ENCODE peak calls at places on chromosomes 7 and 10, in nine cellular contexts. One of them, this sample, is unnamed.

GRCh38 chr10:110647136-110647430 is 2.9 kb downstream of the RBM20 start:
- DNase-seq in astrocyte: no peak
- DNase-seq in neural progenitor cell: no peak
- DNase-seq in K562: no peak
- DNase-seq in lower leg skin: no peak
- DNase-seq in HFF-Myc: no peak
- DNase-seq in cardiac muscle cell: no peak
- DNase-seq in CD8-positive, alpha-beta T cell: no peak
- DNase-seq in astrocyte of the spinal cord: no peak
- DNase-seq in this sample: no peak

GRCh38 chr7:101378808-101379207 is 16.1 kb downstream of the COL26A1 start:
- DNase-seq in astrocyte: no peak
- DNase-seq in neural progenitor cell: peak
- DNase-seq in K562: no peak
- DNase-seq in lower leg skin: no peak
- DNase-seq in HFF-Myc: no peak
- DNase-seq in cardiac muscle cell: peak
- DNase-seq in CD8-positive, alpha-beta T cell: no peak
- DNase-seq in astrocyte of the spinal cord: no peak
- DNase-seq in this sample: no peak

GRCh38 chr7:45347804-45348203 is 190.2 kb downstream of the RAMP3 start:
- DNase-seq in astrocyte: peak
- DNase-seq in neural progenitor cell: no peak
- DNase-seq in K562: no peak
- DNase-seq in lower leg skin: no peak
- DNase-seq in HFF-Myc: peak
- DNase-seq in cardiac muscle cell: peak
- DNase-seq in CD8-positive, alpha-beta T cell: no peak
- DNase-seq in astrocyte of the spinal cord: no peak
- DNase-seq in this sample: no peak

GRCh38 chr7:102983602-102984001 is 70.8 kb downstream of the LRRC17 start:
- DNase-seq in astrocyte: peak
- DNase-seq in neural progenitor cell: no peak
- DNase-seq in K562: no peak
- DNase-seq in lower leg skin: no peak
- DNase-seq in HFF-Myc: no peak
- DNase-seq in cardiac muscle cell: peak
- DNase-seq in CD8-positive, alpha-beta T cell: no peak
- DNase-seq in astrocyte of the spinal cord: no peak
- DNase-seq in this sample: no peak

GRCh38 chr10:5655003-5655600 is 11.3 kb downstream of the ASB13 start:
- DNase-seq in astrocyte: no peak
- DNase-seq in neural progenitor cell: no peak
- DNase-seq in K562: no peak
- DNase-seq in lower leg skin: peak
- DNase-seq in HFF-Myc: no peak
- DNase-seq in cardiac muscle cell: no peak
- DNase-seq in CD8-positive, alpha-beta T cell: no peak
- DNase-seq in astrocyte of the spinal cord: no peak
- DNase-seq in this sample: no peak

GRCh38 chr10:123614888-123615287 is 51.3 kb upstream of the GPR26 start:
- DNase-seq in astrocyte: peak
- DNase-seq in neural progenitor cell: peak
- DNase-seq in K562: peak
- DNase-seq in lower leg skin: peak
- DNase-seq in HFF-Myc: peak
- DNase-seq in cardiac muscle cell: peak
- DNase-seq in CD8-positive, alpha-beta T cell: peak
- DNase-seq in astrocyte of the spinal cord: peak
- DNase-seq in this sample: no peak

GRCh38 chr7:152709307-152710133 is 33.6 kb upstream of the XRCC2 start:
- DNase-seq in astrocyte: peak
- DNase-seq in neural progenitor cell: peak
- DNase-seq in K562: no peak
- DNase-seq in lower leg skin: no peak
- DNase-seq in HFF-Myc: no peak
- DNase-seq in cardiac muscle cell: no peak
- DNase-seq in CD8-positive, alpha-beta T cell: no peak
- DNase-seq in astrocyte of the spinal cord: no peak
- DNase-seq in this sample: peak

GRCh38 chr10:98488669-98489430 is 42.1 kb upstream of the HPS1 start:
- DNase-seq in astrocyte: no peak
- DNase-seq in neural progenitor cell: no peak
- DNase-seq in K562: no peak
- DNase-seq in lower leg skin: peak
- DNase-seq in HFF-Myc: no peak
- DNase-seq in cardiac muscle cell: peak
- DNase-seq in CD8-positive, alpha-beta T cell: no peak
- DNase-seq in astrocyte of the spinal cord: no peak
- DNase-seq in this sample: no peak

GRCh38 chr7:2892571-2892970 is 48.5 kb upstream of the GNA12 start:
- DNase-seq in astrocyte: no peak
- DNase-seq in neural progenitor cell: no peak
- DNase-seq in K562: no peak
- DNase-seq in lower leg skin: no peak
- DNase-seq in HFF-Myc: no peak
- DNase-seq in cardiac muscle cell: no peak
- DNase-seq in CD8-positive, alpha-beta T cell: no peak
- DNase-seq in astrocyte of the spinal cord: no peak
- DNase-seq in this sample: no peak

GRCh38 chr10:67518756-67519155 is 177.2 kb downstream of the CTNNA3 start:
- DNase-seq in astrocyte: no peak
- DNase-seq in neural progenitor cell: no peak
- DNase-seq in K562: no peak
- DNase-seq in lower leg skin: no peak
- DNase-seq in HFF-Myc: no peak
- DNase-seq in cardiac muscle cell: no peak
- DNase-seq in CD8-positive, alpha-beta T cell: no peak
- DNase-seq in astrocyte of the spinal cord: no peak
- DNase-seq in this sample: no peak
- TF ChIP-seq CTCF in astrocyte: no peak
- TF ChIP-seq CTCF in neural progenitor cell: no peak
- TF ChIP-seq CTCF in K562: no peak
- TF ChIP-seq CTCF in lower leg skin: no peak
- TF ChIP-seq CTCF in HFF-Myc: no peak
- TF ChIP-seq CTCF in cardiac muscle cell: no peak
- TF ChIP-seq CTCF in CD8-positive, alpha-beta T cell: no peak
- TF ChIP-seq CTCF in astrocyte of the spinal cord: no peak
- TF ChIP-seq CTCF in this sample: no peak

GRCh38 chr7:157004839-157005455 is 5.5 kb downstream of the MNX1 start:
- DNase-seq in astrocyte: no peak
- DNase-seq in neural progenitor cell: no peak
- DNase-seq in K562: no peak
- DNase-seq in lower leg skin: peak
- DNase-seq in HFF-Myc: no peak
- DNase-seq in cardiac muscle cell: no peak
- DNase-seq in CD8-positive, alpha-beta T cell: no peak
- DNase-seq in astrocyte of the spinal cord: no peak
- DNase-seq in this sample: no peak
- H3K4me3 ChIP-seq in astrocyte: no peak
- H3K4me3 ChIP-seq in neural progenitor cell: no peak
- H3K4me3 ChIP-seq in K562: no peak
- H3K4me3 ChIP-seq in lower leg skin: no peak
- H3K4me3 ChIP-seq in HFF-Myc: no peak
- H3K4me3 ChIP-seq in cardiac muscle cell: no peak
- H3K4me3 ChIP-seq in CD8-positive, alpha-beta T cell: no peak
- H3K4me3 ChIP-seq in astrocyte of the spinal cord: no peak
- H3K4me3 ChIP-seq in this sample: no peak

GRCh38 chr10:90007226-90007625 is 305.8 kb downstream of the KIF20B start:
- DNase-seq in astrocyte: peak
- DNase-seq in neural progenitor cell: no peak
- DNase-seq in K562: no peak
- DNase-seq in lower leg skin: no peak
- DNase-seq in HFF-Myc: no peak
- DNase-seq in cardiac muscle cell: peak
- DNase-seq in CD8-positive, alpha-beta T cell: no peak
- DNase-seq in astrocyte of the spinal cord: peak
- DNase-seq in this sample: peak
- TF ChIP-seq CTCF in astrocyte: no peak
- TF ChIP-seq CTCF in neural progenitor cell: no peak
- TF ChIP-seq CTCF in K562: no peak
- TF ChIP-seq CTCF in lower leg skin: no peak
- TF ChIP-seq CTCF in HFF-Myc: no peak
- TF ChIP-seq CTCF in cardiac muscle cell: no peak
- TF ChIP-seq CTCF in CD8-positive, alpha-beta T cell: no peak
- TF ChIP-seq CTCF in astrocyte of the spinal cord: no peak
- TF ChIP-seq CTCF in this sample: peak

GRCh38 chr10:73655257-73655989 is 406 bp downstream of the SYNPO2L start:
- DNase-seq in astrocyte: no peak
- DNase-seq in neural progenitor cell: no peak
- DNase-seq in K562: no peak
- DNase-seq in lower leg skin: no peak
- DNase-seq in HFF-Myc: no peak
- DNase-seq in cardiac muscle cell: no peak
- DNase-seq in CD8-positive, alpha-beta T cell: no peak
- DNase-seq in astrocyte of the spinal cord: no peak
- DNase-seq in this sample: no peak
- H3K4me3 ChIP-seq in astrocyte: no peak
- H3K4me3 ChIP-seq in neural progenitor cell: no peak
- H3K4me3 ChIP-seq in K562: no peak
- H3K4me3 ChIP-seq in lower leg skin: no peak
- H3K4me3 ChIP-seq in HFF-Myc: no peak
- H3K4me3 ChIP-seq in cardiac muscle cell: no peak
- H3K4me3 ChIP-seq in CD8-positive, alpha-beta T cell: no peak
- H3K4me3 ChIP-seq in astrocyte of the spinal cord: no peak
- H3K4me3 ChIP-seq in this sample: no peak

GRCh38 chr10:60494774-60495173 is 105.1 kb upstream of the ANK3 start:
- DNase-seq in astrocyte: no peak
- DNase-seq in neural progenitor cell: no peak
- DNase-seq in K562: no peak
- DNase-seq in lower leg skin: no peak
- DNase-seq in HFF-Myc: no peak
- DNase-seq in cardiac muscle cell: no peak
- DNase-seq in CD8-positive, alpha-beta T cell: no peak
- DNase-seq in astrocyte of the spinal cord: no peak
- DNase-seq in this sample: no peak

GRCh38 chr10:60497364-60497763 is 107.7 kb upstream of the ANK3 start:
- DNase-seq in astrocyte: peak
- DNase-seq in neural progenitor cell: no peak
- DNase-seq in K562: no peak
- DNase-seq in lower leg skin: no peak
- DNase-seq in HFF-Myc: no peak
- DNase-seq in cardiac muscle cell: no peak
- DNase-seq in CD8-positive, alpha-beta T cell: no peak
- DNase-seq in astrocyte of the spinal cord: no peak
- DNase-seq in this sample: peak

GRCh38 chr10:60491162-60491561 is 101.5 kb upstream of the ANK3 start:
- DNase-seq in astrocyte: no peak
- DNase-seq in neural progenitor cell: no peak
- DNase-seq in K562: no peak
- DNase-seq in lower leg skin: no peak
- DNase-seq in HFF-Myc: no peak
- DNase-seq in cardiac muscle cell: no peak
- DNase-seq in CD8-positive, alpha-beta T cell: no peak
- DNase-seq in astrocyte of the spinal cord: no peak
- DNase-seq in this sample: no peak

GRCh38 chr10:60496181-60496580 is 106.5 kb upstream of the ANK3 start:
- DNase-seq in astrocyte: no peak
- DNase-seq in neural progenitor cell: no peak
- DNase-seq in K562: no peak
- DNase-seq in lower leg skin: no peak
- DNase-seq in HFF-Myc: no peak
- DNase-seq in cardiac muscle cell: peak
- DNase-seq in CD8-positive, alpha-beta T cell: no peak
- DNase-seq in astrocyte of the spinal cord: no peak
- DNase-seq in this sample: no peak

DNA sequence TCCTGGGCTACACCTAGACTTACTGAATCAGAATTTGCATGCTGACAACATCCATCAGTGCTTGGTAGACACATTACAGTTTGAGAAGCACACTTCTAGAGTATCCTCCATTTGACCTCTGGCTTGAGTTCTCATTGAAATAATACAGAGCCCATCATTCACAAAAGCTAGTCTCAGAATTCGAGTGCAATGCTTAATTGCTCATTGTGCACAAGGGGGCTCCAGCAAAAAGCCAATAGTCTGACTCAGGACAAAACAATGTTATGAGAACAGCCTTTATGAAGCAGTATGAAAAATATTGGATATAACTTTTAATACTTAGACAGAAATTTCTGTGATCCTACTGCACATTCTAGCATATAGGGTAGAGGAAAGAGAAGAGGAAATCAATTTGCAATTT is 105.7 kb upstream of the ANK3 start:
- DNase-seq in astrocyte: peak
- DNase-seq in neural progenitor cell: no peak
- DNase-seq in K562: no peak
- DNase-seq in lower leg skin: no peak
- DNase-seq in HFF-Myc: no peak
- DNase-seq in cardiac muscle cell: no peak
- DNase-seq in CD8-positive, alpha-beta T cell: no peak
- DNase-seq in astrocyte of the spinal cord: peak
- DNase-seq in this sample: no peak
- TF ChIP-seq CTCF in astrocyte: peak
- TF ChIP-seq CTCF in neural progenitor cell: no peak
- TF ChIP-seq CTCF in K562: no peak
- TF ChIP-seq CTCF in lower leg skin: no peak
- TF ChIP-seq CTCF in HFF-Myc: peak
- TF ChIP-seq CTCF in cardiac muscle cell: peak
- TF ChIP-seq CTCF in CD8-positive, alpha-beta T cell: no peak
- TF ChIP-seq CTCF in astrocyte of the spinal cord: peak
- TF ChIP-seq CTCF in this sample: peak

GRCh38 chr7:134155871-134156270 is 28.7 kb downstream of the LRGUK start:
- DNase-seq in astrocyte: no peak
- DNase-seq in neural progenitor cell: no peak
- DNase-seq in K562: no peak
- DNase-seq in lower leg skin: no peak
- DNase-seq in HFF-Myc: no peak
- DNase-seq in cardiac muscle cell: no peak
- DNase-seq in CD8-positive, alpha-beta T cell: no peak
- DNase-seq in astrocyte of the spinal cord: no peak
- DNase-seq in this sample: no peak
- H3K4me3 ChIP-seq in astrocyte: no peak
- H3K4me3 ChIP-seq in neural progenitor cell: no peak
- H3K4me3 ChIP-seq in K562: no peak
- H3K4me3 ChIP-seq in lower leg skin: no peak
- H3K4me3 ChIP-seq in HFF-Myc: no peak
- H3K4me3 ChIP-seq in cardiac muscle cell: no peak
- H3K4me3 ChIP-seq in CD8-positive, alpha-beta T cell: no peak
- H3K4me3 ChIP-seq in astrocyte of the spinal cord: no peak
- H3K4me3 ChIP-seq in this sample: no peak

GRCh38 chr10:14450041-14450491 is 119.3 kb upstream of the FRMD4A start:
- DNase-seq in astrocyte: peak
- DNase-seq in neural progenitor cell: no peak
- DNase-seq in K562: no peak
- DNase-seq in lower leg skin: no peak
- DNase-seq in HFF-Myc: no peak
- DNase-seq in cardiac muscle cell: peak
- DNase-seq in CD8-positive, alpha-beta T cell: no peak
- DNase-seq in astrocyte of the spinal cord: peak
- DNase-seq in this sample: peak
- TF ChIP-seq CTCF in astrocyte: no peak
- TF ChIP-seq CTCF in neural progenitor cell: no peak
- TF ChIP-seq CTCF in K562: no peak
- TF ChIP-seq CTCF in lower leg skin: no peak
- TF ChIP-seq CTCF in HFF-Myc: no peak
- TF ChIP-seq CTCF in cardiac muscle cell: no peak
- TF ChIP-seq CTCF in CD8-positive, alpha-beta T cell: no peak
- TF ChIP-seq CTCF in astrocyte of the spinal cord: no peak
- TF ChIP-seq CTCF in this sample: no peak

This sample was measured in retinal pigment epithelial cell.